ENCODE peak calls at places on chromosomes 11 and 22, in five cellular contexts. X is astrocyte of the spinal cord, Z is RWPE1, P is H9, F is D721Med. Y is an unnamed sample.

GRCh38 chr11:95229199-95230053 is 1.6 kb downstream of the SESN3 start:
- DNase-seq in P (no peak), X (peak; percentile 55), F (no peak), Z (no peak), Y (no peak)

GRCh38 chr22:32558681-32559355 is 84.2 kb downstream of the FBXO7 start:
- DNase-seq in F (no peak), P (no peak), Z (peak; percentile 90), X (peak; percentile 71), Y (peak; percentile 59)

GRCh38 chr11:93123351-93123898 is 74.4 kb downstream of the SLC36A4 start:
- DNase-seq in Z (no peak), X (peak; percentile 34), P (no peak), F (no peak), Y (peak; percentile 53)

GRCh38 chr11:17423533-17424310 is 35.3 kb upstream of the KCNJ11 start:
- DNase-seq in X (no peak), F (no peak), P (no peak), Z (no peak), Y (no peak)

GRCh38 chr11:115164774-115165173 is 339.4 kb downstream of the CADM1 start:
- DNase-seq in P (peak; percentile 82), X (peak; percentile 5), F (no peak), Z (no peak), Y (no peak)

GRCh38 chr11:17473071-17473744 is 3.4 kb downstream of the ABCC8 start:
- DNase-seq in P (peak; percentile 84), F (peak; percentile 53), Z (no peak), X (no peak), Y (no peak)

GRCh38 chr11:124656759-124657627 is 16.5 kb downstream of the SIAE start:
- DNase-seq in P (peak; percentile 44), X (peak; percentile 53), F (no peak), Z (no peak), Y (no peak)

GRCh38 chr22:23225724-23226496 is 45.6 kb downstream of the BCR start:
- DNase-seq in X (peak; percentile 64), F (no peak), Z (peak; percentile 71), P (no peak), Y (peak; percentile 62)

GRCh38 chr22:19810381-19811141 is 44.1 kb downstream of the GNB1L start:
- DNase-seq in P (peak; percentile 32), Z (no peak), F (no peak), X (peak; percentile 89), Y (no peak)

GRCh38 chr11:58933661-58934060 is 5.6 kb upstream of the GLYATL1 start:
- DNase-seq in Z (no peak), P (no peak), X (no peak), F (no peak), Y (no peak)

GRCh38 chr11:106391771-106392412 is 314.4 kb downstream of the AASDHPPT start:
- DNase-seq in Z (peak; percentile 27), F (no peak), X (peak; percentile 79), P (no peak), Y (no peak)

GRCh38 chr11:105004021-105004420 is 18.9 kb downstream of the CASP5 start:
- DNase-seq in F (no peak), P (no peak), Z (no peak), X (no peak), Y (no peak)

GRCh38 chr22:33620085-33620484 is 300.2 kb downstream of the LARGE1 start:
- DNase-seq in X (no peak), Z (no peak), P (no peak), F (no peak), Y (no peak)

GRCh38 chr22:29396126-29396525 is 7.8 kb upstream of the AP1B1 start:
- DNase-seq in Z (no peak), X (no peak), P (peak; percentile 6), F (no peak), Y (no peak)

GRCh38 chr11:20367313-20367948 is 3.9 kb downstream of the HTATIP2 start:
- DNase-seq in X (peak; percentile 93), F (no peak), Z (peak; percentile 93), P (no peak), Y (no peak)

GRCh38 chr11:74493816-74494630 is 499 bp upstream of the LIPT2 start:
- DNase-seq in P (no peak), F (no peak), X (no peak), Z (peak; percentile 66), Y (no peak)

GRCh38 chr22:39239561-39240423 is 5.0 kb downstream of the PDGFB start:
- DNase-seq in P (no peak), F (no peak), X (no peak), Z (peak; percentile 56), Y (no peak)

GRCh38 chr11:71563401-71563800 is 2.0 kb upstream of the KRTAP5-10 start:
- DNase-seq in Z (peak; percentile 30), F (no peak), X (peak; percentile 7), P (peak; percentile 59), Y (no peak)
- TF ChIP-seq CTCF in Z (no peak), F (peak; percentile 17), X (peak; percentile 37), P (peak; percentile 66), Y (peak; percentile 53)

GRCh38 chr11:120022617-120023016 is 115.3 kb downstream of the TRIM29 start:
- DNase-seq in F (no peak), X (no peak), Z (no peak), P (peak; percentile 15), Y (no peak)
- TF ChIP-seq CTCF in F (no peak), X (no peak), Z (no peak), P (no peak), Y (no peak)

GRCh38 chr22:50622723-50623327 is 5.1 kb downstream of the ARSA start:
- DNase-seq in X (no peak), Z (no peak), F (no peak), P (peak; percentile 41), Y (no peak)
- TF ChIP-seq CTCF in X (no peak), Z (no peak), F (no peak), P (no peak), Y (no peak)

GRCh38 chr11:7548659-7549283 is 35.0 kb downstream of the PPFIBP2 start:
- DNase-seq in P (peak; percentile 89), X (no peak), Z (no peak), F (no peak), Y (no peak)
- TF ChIP-seq CTCF in P (peak; percentile 86), X (peak; percentile 9), Z (no peak), F (peak; percentile 50), Y (peak; percentile 51)

GRCh38 chr11:980438-981365 is 55.0 kb downstream of the AP2A2 start:
- DNase-seq in P (no peak), F (no peak), Z (no peak), X (peak; percentile 46), Y (no peak)
- TF ChIP-seq CTCF in P (peak; percentile 18), F (no peak), Z (no peak), X (peak; percentile 16), Y (no peak)

GRCh38 chr22:24507742-24508141 is 12.6 kb downstream of the UPB1 start:
- DNase-seq in X (no peak), Z (no peak), F (no peak), P (peak; percentile 90), Y (no peak)

GRCh38 chr22:24513706-24514240 is 18.6 kb downstream of the UPB1 start:
- DNase-seq in P (no peak), X (no peak), Z (no peak), F (no peak), Y (no peak)

GRCh38 chr22:24514241-24515024 is 19.3 kb downstream of the UPB1 start:
- DNase-seq in Z (no peak), F (no peak), P (no peak), X (no peak), Y (no peak)

GRCh38 chr22:24512043-24512442 is 16.9 kb downstream of the UPB1 start:
- DNase-seq in F (no peak), Z (no peak), P (no peak), X (no peak), Y (no peak)

DNA sequence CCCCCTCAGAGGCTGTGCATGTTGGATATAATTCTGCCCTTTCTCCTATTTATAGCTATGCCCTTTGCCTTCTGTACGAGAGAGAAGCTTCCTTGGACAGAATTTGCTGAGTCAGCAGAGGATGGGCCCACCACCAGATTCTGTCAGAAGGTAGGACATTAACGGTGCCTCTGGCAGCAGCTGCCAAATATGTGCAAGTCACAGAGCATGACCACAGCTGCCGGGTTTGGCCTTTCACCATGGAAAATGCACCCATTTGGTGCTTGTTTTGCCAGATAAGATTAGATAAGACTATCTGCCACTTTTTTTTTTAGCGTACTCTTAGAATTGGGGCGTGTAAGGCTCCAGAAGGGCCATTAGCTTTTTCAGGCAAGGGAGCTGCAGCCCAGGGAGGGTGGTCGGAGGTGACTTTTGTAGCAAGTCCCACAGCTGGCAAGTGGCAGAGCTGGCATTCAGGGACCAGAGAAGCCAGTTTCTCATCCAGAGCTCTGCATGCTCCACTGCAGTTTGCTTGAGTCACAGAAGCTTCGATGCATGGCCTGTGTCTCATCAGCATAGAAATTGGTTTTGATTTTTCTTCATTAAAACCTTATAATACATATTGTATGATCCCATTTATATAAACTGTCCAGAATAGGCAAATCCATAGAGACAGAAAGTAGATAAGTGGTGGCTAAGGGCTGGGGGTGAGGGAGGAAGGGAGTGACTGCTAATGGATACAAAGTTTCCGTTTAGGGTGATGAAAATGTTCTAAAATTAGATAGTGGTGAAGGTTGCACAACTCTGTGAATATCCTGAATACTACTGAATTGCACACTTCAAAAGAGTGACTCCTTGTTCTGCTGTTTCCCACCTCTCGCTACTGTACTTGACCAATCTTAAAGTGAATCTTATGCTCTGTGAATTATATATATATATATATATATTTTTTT is 15.8 kb downstream of the UPB1 start:
- DNase-seq in F (no peak), P (no peak), X (peak; percentile 38), Z (no peak), Y (peak; percentile 25)
- TF ChIP-seq CTCF in F (no peak), P (no peak), X (no peak), Z (no peak), Y (no peak)

GRCh38 chr11:45179686-45180085 is 33.2 kb downstream of the PRDM11 start:
- DNase-seq in Z (no peak), P (no peak), F (no peak), X (no peak), Y (no peak)

GRCh38 chr11:45181595-45182550 is 35.4 kb downstream of the PRDM11 start:
- DNase-seq in F (no peak), X (no peak), Z (no peak), P (no peak), Y (no peak)

GRCh38 chr11:45178890-45179663 is 32.6 kb downstream of the PRDM11 start:
- DNase-seq in Z (peak; percentile 69), X (peak; percentile 41), F (no peak), P (no peak), Y (no peak)

GRCh38 chr11:45180888-45181594 is 34.6 kb downstream of the PRDM11 start:
- DNase-seq in X (peak; percentile 35), Z (peak; percentile 89), F (peak; percentile 42), P (peak; percentile 69), Y (peak; percentile 64)

DNA sequence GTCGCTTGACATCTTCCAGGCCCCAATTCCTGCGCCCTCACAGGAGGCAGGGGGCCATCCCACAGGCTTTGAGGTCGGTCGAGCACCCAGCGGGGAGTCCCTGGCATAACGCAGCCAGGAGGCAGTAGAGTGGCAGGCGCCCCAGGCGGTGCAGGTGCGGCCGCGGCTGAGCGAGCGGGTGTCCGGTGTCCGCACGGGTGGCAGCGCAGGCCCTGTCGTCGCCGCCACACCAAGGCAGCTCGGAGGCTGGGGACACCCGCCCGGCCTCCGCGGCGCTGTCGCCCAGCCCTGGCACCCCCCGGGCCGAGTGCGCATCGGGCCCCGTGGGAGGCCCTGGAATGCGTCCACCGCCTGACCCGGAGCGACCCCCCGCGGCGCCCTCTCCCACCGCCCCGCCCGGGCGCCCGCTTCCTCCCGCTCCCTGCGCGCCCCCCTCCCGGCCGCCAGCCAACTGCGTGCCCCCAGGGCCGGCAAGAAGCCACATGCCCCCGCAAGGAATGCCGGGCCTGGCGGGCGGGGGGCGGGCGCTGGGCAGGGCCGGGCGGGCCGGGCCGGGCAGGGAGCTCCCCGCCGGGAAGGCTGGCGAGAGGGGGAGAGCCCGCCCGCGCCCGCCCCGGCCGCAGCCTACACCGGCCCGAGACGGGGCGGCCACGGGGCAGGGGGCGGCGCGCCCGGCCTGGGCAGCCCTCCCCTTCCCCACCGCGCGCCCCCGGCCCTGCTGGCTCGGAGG is 33.9 kb downstream of the PRDM11 start:
- DNase-seq in Z (peak; percentile 78), P (peak; percentile 67), X (no peak), F (peak; percentile 62), Y (peak; percentile 58)
- TF ChIP-seq CTCF in Z (peak; percentile 46), P (peak; percentile 44), X (peak; percentile 44), F (no peak), Y (peak; percentile 68)